ENCODE peak calls at places on chromosome 2, in six cellular contexts. A is A549, I is transverse colon, L is upper lobe of left lung, S is prostate gland, W is right lobe of liver. N is an unnamed sample.

GRCh38 chr2:44686561-44686960 is 254.9 kb upstream of the SIX3 start:
- DNase-seq in W (no peak), S (no peak), A (peak), L (no peak), I (no peak), N (no peak)

GRCh38 chr2:24016376-24016761 is 6.5 kb downstream of the MFSD2B start:
- DNase-seq in L (no peak), S (no peak), A (peak), I (no peak), W (no peak), N (no peak)

GRCh38 chr2:183284606-183285005 is 160.4 kb downstream of the NUP35 start:
- DNase-seq in S (no peak), W (no peak), L (no peak), I (no peak), A (peak), N (no peak)

GRCh38 chr2:119730598-119731278 is 29.0 kb upstream of the PTPN4 start:
- DNase-seq in L (peak), A (no peak), I (no peak), S (no peak), W (no peak), N (no peak)

GRCh38 chr2:17620841-17621240 is 80.3 kb downstream of the VSNL1 start:
- DNase-seq in L (no peak), A (no peak), S (no peak), I (no peak), W (no peak), N (no peak)

GRCh38 chr2:13335862-13336535 is 619.3 kb downstream of the TRIB2 start:
- DNase-seq in I (no peak), W (no peak), L (no peak), A (no peak), S (no peak), N (no peak)

GRCh38 chr2:189933911-189934399 is 128.6 kb downstream of the MSTN start:
- DNase-seq in W (no peak), S (no peak), I (no peak), A (peak), L (no peak), N (no peak)

GRCh38 chr2:102130651-102130991 is 11.9 kb upstream of the IL1R1 start:
- DNase-seq in S (no peak), I (no peak), W (no peak), L (no peak), A (no peak), N (no peak)

GRCh38 chr2:82342351-82342750 is 2037.8 kb upstream of the LRRTM1 start:
- DNase-seq in A (no peak), W (no peak), L (no peak), I (no peak), S (no peak), N (no peak)

GRCh38 chr2:232295971-232296370 is 82.6 kb upstream of the ALPP start:
- DNase-seq in I (no peak), W (no peak), S (peak), L (no peak), A (no peak), N (no peak)

GRCh38 chr2:102190425-102191107 is 3.7 kb downstream of the IL1RL2 start:
- DNase-seq in A (peak), I (no peak), W (peak), L (no peak), S (no peak), N (no peak)

GRCh38 chr2:219118504-219118903 is 42.1 kb downstream of the NHEJ1 start:
- DNase-seq in L (no peak), A (no peak), W (no peak), I (peak), S (no peak), N (no peak)

GRCh38 chr2:71798266-71799012 is 345.1 kb downstream of the DYSF start:
- DNase-seq in I (peak), L (no peak), S (no peak), W (peak), A (peak), N (no peak)

GRCh38 chr2:204655101-204655500 is 109.8 kb downstream of the PARD3B start:
- DNase-seq in W (no peak), I (no peak), S (no peak), L (no peak), A (no peak), N (no peak)

GRCh38 chr2:218883491-218884490 is 3.1 kb downstream of the WNT10A start:
- DNase-seq in A (no peak), L (no peak), W (no peak), I (peak), S (peak), N (no peak)

GRCh38 chr2:57890462-57890861 is 156.1 kb upstream of the VRK2 start:
- DNase-seq in W (no peak), S (no peak), I (no peak), L (no peak), A (peak), N (no peak)

GRCh38 chr2:39871291-39871761 is 92.3 kb upstream of the THUMPD2 start:
- DNase-seq in I (no peak), L (no peak), A (no peak), S (no peak), W (no peak), N (no peak)

GRCh38 chr2:218320704-218321336 is 28.5 kb upstream of the TMBIM1 start:
- DNase-seq in I (no peak), A (no peak), L (no peak), S (no peak), W (no peak), N (no peak)

GRCh38 chr2:62194558-62195420 is 1.1 kb upstream of the B3GNT2 start:
- DNase-seq in S (no peak), I (peak), L (no peak), W (peak), A (no peak), N (peak)

GRCh38 chr2:54558188-54558975 is 102.3 kb downstream of the SPTBN1 start:
- DNase-seq in I (peak), A (peak), W (peak), L (peak), S (peak), N (peak)

GRCh38 chr2:73300926-73301325 is 7.6 kb upstream of the EGR4 start:
- DNase-seq in S (no peak), L (no peak), W (no peak), I (no peak), A (no peak), N (no peak)

GRCh38 chr2:73297151-73297559 is 3.8 kb upstream of the EGR4 start:
- DNase-seq in I (no peak), L (no peak), W (no peak), A (no peak), S (no peak), N (no peak)

GRCh38 chr2:73295751-73296400 is 2.5 kb upstream of the EGR4 start:
- DNase-seq in L (no peak), A (peak), W (no peak), I (no peak), S (no peak), N (no peak)

GRCh38 chr2:73294239-73294638 is 891 bp upstream of the EGR4 start:
- DNase-seq in S (no peak), W (no peak), A (no peak), L (no peak), I (no peak), N (no peak)

DNA sequence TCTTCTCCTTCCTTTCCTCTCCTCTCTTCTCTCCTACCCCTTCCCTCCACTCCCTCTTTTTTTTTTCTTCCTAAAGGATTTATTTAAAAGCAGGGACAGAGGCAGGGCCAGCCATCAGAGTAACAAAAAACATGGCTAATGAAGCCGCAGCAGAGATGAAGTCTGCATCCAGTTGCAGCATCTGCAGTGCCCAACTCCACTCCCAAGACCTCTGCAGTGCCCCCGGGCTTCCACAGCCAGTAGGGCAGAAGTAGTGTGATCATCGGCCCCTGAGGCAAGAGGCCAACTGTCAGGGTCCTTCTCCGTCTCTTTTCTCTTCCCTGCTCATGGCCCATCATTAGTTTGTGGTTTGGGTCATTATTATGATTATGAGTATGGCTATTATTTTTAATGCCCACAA is 4.2 kb upstream of the EGR4 start:
- DNase-seq in L (no peak), A (no peak), I (no peak), W (no peak), S (no peak), N (no peak)
- TF ChIP-seq POLR2A in L (no peak), A (no peak), I (no peak), W (no peak), S (no peak), N (no peak)

GRCh38 chr2:214966420-214966819 is 156.9 kb upstream of the BARD1 start:
- DNase-seq in W (no peak), I (no peak), S (no peak), L (no peak), A (no peak), N (no peak)
- TF ChIP-seq POLR2A in W (no peak), I (no peak), S (no peak), L (no peak), A (no peak), N (no peak)

DNA sequence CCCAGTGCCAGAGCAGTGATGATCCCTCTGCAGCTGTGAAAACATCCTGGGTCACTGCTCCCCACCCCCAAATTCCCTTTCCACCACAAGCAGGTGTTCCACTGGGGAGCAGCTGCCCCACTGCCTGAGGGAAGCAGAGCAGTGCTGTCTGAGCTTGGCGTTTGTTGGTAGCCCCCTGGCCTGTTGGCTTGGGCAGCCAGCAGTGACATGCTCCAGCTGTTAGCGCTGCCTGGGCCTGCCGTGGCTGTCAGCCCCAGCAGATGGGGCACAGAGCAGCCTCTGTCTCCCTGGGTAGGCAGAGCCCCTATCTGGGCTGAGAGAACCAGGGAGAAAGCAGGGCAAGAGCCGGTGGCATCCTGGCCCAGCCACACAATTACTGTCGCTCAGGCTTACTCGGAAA is 247.7 kb downstream of the GLI2 start:
- DNase-seq in I (no peak), A (no peak), S (no peak), W (no peak), L (no peak), N (no peak)
- TF ChIP-seq POLR2A in I (no peak), A (no peak), S (no peak), W (no peak), L (no peak), N (no peak)

GRCh38 chr2:15084826-15085489 is 452.4 kb downstream of the LRATD1 start:
- DNase-seq in A (no peak), S (no peak), W (no peak), I (no peak), L (no peak), N (no peak)
- TF ChIP-seq POLR2A in A (no peak), S (no peak), W (no peak), I (no peak), L (no peak), N (no peak)

GRCh38 chr2:68438455-68439303 is 28.4 kb downstream of the FBXO48 start:
- DNase-seq in L (no peak), A (no peak), I (no peak), W (no peak), S (no peak), N (no peak)
- TF ChIP-seq POLR2A in L (no peak), A (no peak), I (no peak), W (no peak), S (no peak), N (no peak)

N was measured in ovary.